ENCODE peak calls at places on chromosomes 5 and 9, in six cellular contexts. N is Caki2; S is activated effector memory CD4-positive, alpha-beta T cell treated with Interleukin-2 at 50 U/mL for 16 hours; R is glutamatergic neuron; M is LoVo; Z is NCI-H345. X is an unnamed sample.

GRCh38 chr9:124574944-124575343 is 67.7 kb upstream of the NR5A1 start:
- DNase-seq in N (no peak), S (no peak), R (no peak), M (peak), Z (no peak), X (no peak)

GRCh38 chr5:128021411-128021810 is 62.2 kb upstream of the SLC12A2 start:
- DNase-seq in N (no peak), S (no peak), R (no peak), M (no peak), Z (no peak), X (no peak)

GRCh38 chr5:168782172-168782571 is 203.0 kb upstream of the PANK3 start:
- DNase-seq in N (no peak), S (no peak), R (peak), M (no peak), Z (no peak), X (no peak)

GRCh38 chr5:169694221-169694620 is 57.1 kb downstream of the DOCK2 start:
- DNase-seq in N (no peak), S (no peak), R (no peak), M (no peak), Z (no peak), X (no peak)

GRCh38 chr9:86706391-86706790 is 240.9 kb downstream of the GAS1 start:
- DNase-seq in N (no peak), S (no peak), R (no peak), M (no peak), Z (no peak), X (no peak)

GRCh38 chr9:78091736-78092135 is 60.1 kb upstream of the GNAQ start:
- DNase-seq in N (no peak), S (no peak), R (no peak), M (no peak), Z (no peak), X (no peak)

GRCh38 chr5:28523887-28524637 is 1485.7 kb upstream of the CDH9 start:
- DNase-seq in N (peak), S (no peak), R (no peak), M (no peak), Z (no peak), X (no peak)

GRCh38 chr5:64229163-64229774 is 63.6 kb downstream of the RNF180 start:
- DNase-seq in N (peak), S (no peak), R (no peak), M (peak), Z (peak), X (no peak)

GRCh38 chr5:74056789-74057164 is 430.8 kb downstream of the ARHGEF28 start:
- DNase-seq in N (no peak), S (no peak), R (no peak), M (peak), Z (no peak), X (no peak)

X was measured in ovary.